ENCODE peak calls at places on chromosomes 13 and 19, in four cellular contexts. V is stimulated activated CD4-positive, alpha-beta T cell treated with anti-CD3 and anti-CD28 coated beads, Interleukin-15, amount 100 ng/mL, for 48 hours; L is activated naive CD8-positive, alpha-beta T cell treated with anti-CD3 and anti-CD28 coated beads for 36 hours; S is anterior cingulate cortex. C is an unnamed sample.

GRCh38 chr19:35619290-35619923 is 6.9 kb downstream of the HAUS5 start:
- DNase-seq in S (no peak), V (no peak), L (no peak), C (no peak)

GRCh38 chr13:78376033-78376432 is 227.3 kb downstream of the POU4F1 start:
- DNase-seq in S (no peak), V (no peak), L (no peak), C (no peak)

GRCh38 chr13:46622013-46622917 is 69.3 kb downstream of the LRCH1 start:
- DNase-seq in V (no peak), L (no peak), S (no peak), C (no peak)

GRCh38 chr13:25286308-25286968 is 850 bp downstream of the MTMR6 start:
- DNase-seq in V (no peak), S (no peak), L (peak; percentile 18), C (peak; percentile 54)

GRCh38 chr19:15438124-15438496 is 11.6 kb downstream of the WIZ start:
- DNase-seq in V (no peak), S (no peak), L (no peak), C (no peak)

GRCh38 chr19:8366961-8367326 is 3.0 kb downstream of the ANGPTL4 start:
- DNase-seq in L (no peak), V (no peak), S (no peak), C (peak; percentile 58)

GRCh38 chr13:30341815-30342570 is 34.6 kb upstream of the KATNAL1 start:
- DNase-seq in V (no peak), L (no peak), S (no peak), C (peak; percentile 94)

GRCh38 chr13:102141625-102142472 is 260.0 kb downstream of the FGF14 start:
- DNase-seq in S (no peak), V (no peak), L (no peak), C (peak; percentile 20)

GRCh38 chr13:28313579-28313978 is 175.2 kb downstream of the PAN3 start:
- DNase-seq in S (no peak), L (no peak), V (no peak), C (peak; percentile 40)

GRCh38 chr19:5130371-5131030 is 161.6 kb downstream of the KDM4B start:
- DNase-seq in L (peak; percentile 76), S (no peak), V (peak; percentile 42), C (no peak)

GRCh38 chr13:109745702-109746101 is 40.7 kb downstream of the IRS2 start:
- DNase-seq in V (no peak), S (no peak), L (no peak), C (no peak)

GRCh38 chr19:47434088-47434487 is 14.8 kb upstream of the MEIS3 start:
- DNase-seq in S (no peak), V (no peak), L (no peak), C (no peak)

C was measured in AG10803.